ENCODE peak calls at places on chromosomes 3 and 15, in six cellular contexts. X is transverse colon, R is suprapubic skin, M is T-helper 17 cell, G is adipocyte, D is K562. W is an unnamed sample. For H3K9me3, the result is how much of the 10 kb centered on the place peaks cover.

GRCh38 chr3:61530355-61530754 is 31.0 kb upstream of the PTPRG start:
- DNase-seq in R (no peak), M (no peak), X (no peak), D (no peak), G (peak), W (no peak)

GRCh38 chr3:117600112-117600511 is 890.5 kb downstream of the TUSC7 start:
- DNase-seq in G (no peak), D (no peak), R (no peak), X (no peak), M (no peak), W (peak)

GRCh38 chr3:89049119-89049518 is 58.3 kb upstream of the EPHA3 start:
- DNase-seq in R (no peak), M (no peak), G (no peak), D (no peak), X (no peak), W (no peak)

GRCh38 chr3:158368271-158368670 is 202.7 kb upstream of the MLF1 start:
- DNase-seq in G (no peak), M (no peak), D (no peak), R (no peak), X (no peak), W (no peak)

GRCh38 chr3:129001101-129001816 is at the start of gene EFCC1:
- DNase-seq in R (peak), X (peak), M (no peak), G (peak), D (peak), W (peak)

GRCh38 chr15:100810831-100811230 is 68.8 kb upstream of the ALDH1A3 start:
- DNase-seq in D (no peak), R (no peak), M (no peak), X (no peak), G (no peak), W (no peak)

GRCh38 chr15:66821307-66821706 is 119.3 kb downstream of the SMAD6 start:
- DNase-seq in X (no peak), R (peak), G (peak), M (no peak), D (no peak), W (no peak)

GRCh38 chr3:38454179-38454883 is 641 bp downstream of the ACVR2B start:
- DNase-seq in D (peak), X (peak), R (peak), M (peak), G (peak), W (no peak)

GRCh38 chr3:132222868-132223538 is 94.2 kb upstream of the ACP3 start:
- DNase-seq in D (no peak), G (no peak), X (no peak), R (no peak), M (no peak), W (no peak)

GRCh38 chr15:85414495-85414894 is 34.1 kb downstream of the AKAP13 start:
- DNase-seq in X (no peak), G (peak), M (no peak), D (no peak), R (no peak), W (no peak)

GRCh38 chr15:52334491-52335160 is 39.0 kb upstream of the MYO5C start:
- DNase-seq in M (no peak), G (peak), D (no peak), X (no peak), R (no peak), W (no peak)

GRCh38 chr3:41125258-41125657 is 74.0 kb upstream of the CTNNB1 start:
- DNase-seq in X (no peak), G (no peak), D (peak), M (no peak), R (no peak), W (no peak)
- H3K9me3 ChIP-seq in X (under half), G (under half), D (under half), M (under half), R (under half), W (under half)

DNA sequence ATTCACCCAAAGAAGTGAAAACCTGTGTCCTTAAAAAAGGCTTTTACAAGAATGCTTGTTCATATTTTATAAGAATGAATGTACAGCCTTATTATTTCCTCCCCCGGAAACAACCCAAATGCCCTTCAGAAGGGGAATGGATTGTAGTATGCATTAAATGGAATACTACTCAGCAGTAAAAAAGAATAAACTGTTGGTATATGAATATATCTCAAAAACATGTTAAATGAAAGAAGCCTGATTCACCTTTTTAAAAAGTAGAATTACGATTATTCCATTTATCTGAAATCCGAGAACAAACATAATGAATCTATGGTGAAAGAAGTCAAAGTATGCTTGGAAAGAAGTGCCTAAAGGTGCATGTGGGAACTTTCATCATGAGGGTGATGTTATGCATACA is 20.5 kb downstream of the STT3B start:
- DNase-seq in M (no peak), D (no peak), R (no peak), G (no peak), X (no peak), W (no peak)
- H3K9me3 ChIP-seq in M (under half), D (under half), R (under half), G (under half), X (under half), W (under half)

GRCh38 chr3:1847571-1847970 is 251.1 kb upstream of the CNTN4 start:
- DNase-seq in R (no peak), X (no peak), D (no peak), G (no peak), M (no peak), W (no peak)

GRCh38 chr3:1855836-1856235 is 242.8 kb upstream of the CNTN4 start:
- DNase-seq in D (no peak), M (no peak), G (no peak), R (no peak), X (no peak), W (no peak)

GRCh38 chr3:1848935-1849334 is 249.7 kb upstream of the CNTN4 start:
- DNase-seq in X (no peak), D (no peak), G (no peak), M (no peak), R (no peak), W (no peak)

GRCh38 chr3:1852950-1853349 is 245.7 kb upstream of the CNTN4 start:
- DNase-seq in M (no peak), R (no peak), X (no peak), D (no peak), G (no peak), W (no peak)
- H3K9me3 ChIP-seq in M (under half), R (under half), X (under half), D (under half), G (under half), W (under half)

GRCh38 chr15:25066708-25067107 is 111.9 kb downstream of the SNRPN start:
- DNase-seq in M (no peak), X (no peak), D (no peak), G (no peak), R (no peak), W (no peak)
- H3K9me3 ChIP-seq in M (half or more), X (half or more), D (under half), G (half or more), R (half or more), W (half or more)

GRCh38 chr3:149832086-149832485 is 19.1 kb downstream of the RNF13 start:
- DNase-seq in M (no peak), R (no peak), D (no peak), G (peak), X (no peak), W (no peak)
- H3K9me3 ChIP-seq in M (under half), R (under half), D (under half), G (under half), X (under half), W (under half)

GRCh38 chr3:632571-633170 is 436.1 kb downstream of the CHL1 start:
- DNase-seq in G (peak), X (peak), M (no peak), D (peak), R (no peak), W (no peak)
- H3K9me3 ChIP-seq in G (under half), X (under half), M (under half), D (under half), R (under half), W (under half)

GRCh38 chr3:184415229-184415517 is 35.3 kb downstream of the CHRD start:
- DNase-seq in M (no peak), D (no peak), X (no peak), R (no peak), G (no peak), W (no peak)

GRCh38 chr3:184409946-184410500 is 30.2 kb downstream of the CHRD start:
- DNase-seq in D (no peak), G (no peak), M (no peak), R (peak), X (no peak), W (no peak)

GRCh38 chr3:184419171-184419570 is 39.3 kb downstream of the CHRD start:
- DNase-seq in G (no peak), M (no peak), D (no peak), X (no peak), R (no peak), W (no peak)

GRCh38 chr3:184417619-184418327 is 37.9 kb downstream of the CHRD start:
- DNase-seq in M (peak), X (peak), R (peak), G (peak), D (peak), W (peak)

GRCh38 chr3:184414418-184415228 is 34.8 kb downstream of the CHRD start:
- DNase-seq in R (no peak), X (no peak), G (no peak), D (no peak), M (no peak), W (no peak)
- H3K9me3 ChIP-seq in R (under half), X (under half), G (under half), D (under half), M (under half), W (under half)